ENCODE peak calls at places on chromosomes 2 and 18, in nine cellular contexts. M, D, W, U, L, K, F, V and O are unnamed samples.

GRCh38 chr18:11366410-11366809 is 217.0 kb upstream of the PIEZO2 start:
- DNase-seq in M (no peak), D (no peak), W (no peak), U (peak; percentile 81), L (no peak), K (no peak), F (no peak), V (no peak), O (no peak)

GRCh38 chr2:207087046-207087902 is 78.5 kb downstream of the KLF7 start:
- DNase-seq in M (no peak), D (no peak), W (no peak), U (no peak), L (no peak), K (no peak), F (no peak), V (no peak), O (no peak)

GRCh38 chr2:44098050-44098449 is 70.6 kb upstream of the PPM1B start:
- DNase-seq in M (no peak), D (no peak), W (no peak), U (no peak), L (no peak), K (no peak), F (no peak), V (no peak), O (no peak)

GRCh38 chr2:6181525-6182270 is 489.5 kb downstream of the SOX11 start:
- DNase-seq in M (no peak), D (no peak), W (peak; percentile 59), U (no peak), L (no peak), K (no peak), F (peak; percentile 28), V (no peak), O (no peak)

GRCh38 chr2:12151716-12152115 is 405.3 kb downstream of the LPIN1 start:
- DNase-seq in M (no peak), D (no peak), W (no peak), U (no peak), L (no peak), K (no peak), F (no peak), V (no peak), O (no peak)

GRCh38 chr2:122528958-122529670 is 773.7 kb downstream of the TSN start:
- DNase-seq in M (no peak), D (no peak), W (peak; percentile 16), U (no peak), L (no peak), K (no peak), F (no peak), V (no peak), O (no peak)

GRCh38 chr2:160658851-160659250 is 165.2 kb upstream of the RBMS1 start:
- DNase-seq in M (no peak), D (no peak), W (no peak), U (no peak), L (no peak), K (no peak), F (no peak), V (no peak), O (no peak)

GRCh38 chr2:28975671-28976070 is 5.4 kb upstream of the TOGARAM2 start:
- DNase-seq in M (no peak), D (no peak), W (no peak), U (no peak), L (no peak), K (no peak), F (no peak), V (no peak), O (no peak)

GRCh38 chr2:169716938-169717690 is 16.5 kb upstream of the KLHL23 start:
- DNase-seq in M (no peak), D (no peak), W (no peak), U (no peak), L (no peak), K (no peak), F (no peak), V (peak; percentile 56), O (no peak)

GRCh38 chr2:174970092-174970491 is 35.1 kb downstream of the CHN1 start:
- DNase-seq in M (no peak), D (no peak), W (no peak), U (no peak), L (no peak), K (no peak), F (no peak), V (no peak), O (no peak)

GRCh38 chr2:174972924-174973323 is 32.3 kb downstream of the CHN1 start:
- DNase-seq in M (no peak), D (no peak), W (peak; percentile 80), U (no peak), L (peak; percentile 16), K (no peak), F (no peak), V (no peak), O (no peak)

GRCh38 chr2:174977364-174977763 is 27.8 kb downstream of the CHN1 start:
- DNase-seq in M (no peak), D (peak; percentile 13), W (no peak), U (no peak), L (no peak), K (no peak), F (no peak), V (no peak), O (no peak)

GRCh38 chr2:174971868-174972781 is 33.1 kb downstream of the CHN1 start:
- DNase-seq in M (no peak), D (no peak), W (peak; percentile 82), U (no peak), L (peak; percentile 41), K (no peak), F (peak; percentile 54), V (no peak), O (no peak)

GRCh38 chr2:174974131-174974530 is 31.1 kb downstream of the CHN1 start:
- DNase-seq in M (no peak), D (no peak), W (no peak), U (no peak), L (no peak), K (no peak), F (no peak), V (no peak), O (no peak)
- TF ChIP-seq CTCF in M (no peak), D (no peak), W (no peak), U (no peak), L (no peak), K (no peak), F (no peak), V (no peak), O (no peak)

DNA sequence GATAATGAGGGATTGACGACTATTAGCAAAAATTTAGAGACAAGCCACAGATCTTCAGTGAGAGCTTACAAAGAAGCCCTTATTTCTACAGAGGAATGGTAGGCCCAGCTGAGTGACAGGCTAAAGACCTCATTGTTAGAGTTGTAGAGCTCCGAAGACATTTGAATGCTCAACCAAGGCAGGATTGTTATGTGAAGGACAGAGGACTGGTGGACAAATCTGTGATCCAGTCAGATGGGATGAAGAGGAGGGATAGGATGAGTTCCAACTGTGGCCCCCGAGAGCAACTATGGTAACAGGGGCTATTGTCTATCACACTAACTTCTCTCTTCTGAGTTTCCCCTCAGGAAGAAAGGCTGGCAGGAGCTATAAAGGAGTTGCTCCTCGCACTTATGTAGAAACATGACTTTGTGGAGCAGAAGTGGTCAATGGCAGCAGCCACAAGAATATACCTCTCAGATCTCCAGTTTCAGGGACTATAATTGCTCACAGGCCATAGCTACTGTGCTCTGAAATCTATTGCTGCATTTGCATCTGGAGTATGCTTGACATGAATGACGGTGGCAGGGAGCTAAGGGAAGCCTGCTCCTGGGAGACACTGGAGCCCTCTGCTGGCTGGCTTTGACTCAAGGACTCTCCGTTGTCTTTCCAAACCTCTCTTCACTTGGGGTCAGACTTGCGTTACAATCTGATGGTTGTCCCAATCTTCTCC is 50.3 kb upstream of the GREB1L start:
- DNase-seq in M (peak; percentile 24), D (peak; percentile 71), W (peak; percentile 77), U (peak; percentile 81), L (peak; percentile 20), K (peak; percentile 75), F (no peak), V (no peak), O (no peak)
- TF ChIP-seq CTCF in M (no peak), D (peak; percentile 97), W (peak; percentile 90), U (peak; percentile 83), L (peak; percentile 42), K (peak; percentile 79), F (peak; percentile 83), V (no peak), O (peak; percentile 82)

GRCh38 chr2:96116879-96117533 is 635 bp upstream of the ADRA2B start:
- DNase-seq in M (no peak), D (no peak), W (no peak), U (peak; percentile 87), L (peak; percentile 85), K (peak; percentile 62), F (no peak), V (peak; percentile 60), O (no peak)
- TF ChIP-seq CTCF in M (peak; percentile 1), D (peak; percentile 19), W (peak; percentile 25), U (peak; percentile 60), L (peak; percentile 97), K (peak; percentile 80), F (no peak), V (peak; percentile 93), O (peak; percentile 76)

GRCh38 chr2:62344472-62344871 is 148.6 kb downstream of the B3GNT2 start:
- DNase-seq in M (no peak), D (no peak), W (no peak), U (no peak), L (no peak), K (no peak), F (peak; percentile 80), V (no peak), O (peak; percentile 75)
- TF ChIP-seq CTCF in M (no peak), D (no peak), W (no peak), U (no peak), L (no peak), K (no peak), F (no peak), V (no peak), O (no peak)

GRCh38 chr2:73811878-73812277 is 16.9 kb upstream of the STAMBP start:
- DNase-seq in M (no peak), D (no peak), W (no peak), U (no peak), L (no peak), K (no peak), F (no peak), V (no peak), O (no peak)

GRCh38 chr2:73818296-73818695 is 10.5 kb upstream of the STAMBP start:
- DNase-seq in M (no peak), D (no peak), W (no peak), U (no peak), L (no peak), K (no peak), F (no peak), V (no peak), O (no peak)

DNA sequence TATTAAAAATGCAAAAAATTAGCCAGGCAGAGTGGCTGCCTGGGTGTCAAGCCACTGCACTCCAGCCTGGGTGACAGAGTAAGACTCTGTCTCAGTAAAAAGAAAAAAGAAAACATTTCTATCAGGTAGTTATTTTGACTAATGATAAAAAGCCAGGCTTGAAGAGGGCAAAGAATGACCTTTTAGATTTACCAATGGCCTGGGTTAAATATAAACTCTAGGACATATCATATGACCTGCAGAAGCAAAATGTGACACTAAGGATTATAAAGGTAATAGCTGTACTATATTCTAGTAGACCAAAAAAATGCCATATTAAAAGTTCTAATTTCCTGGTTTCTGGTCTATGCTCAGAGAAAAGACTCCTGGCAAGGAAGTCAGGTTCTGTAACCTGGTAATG is 16.1 kb upstream of the STAMBP start:
- DNase-seq in M (no peak), D (no peak), W (no peak), U (no peak), L (no peak), K (no peak), F (no peak), V (no peak), O (no peak)
- TF ChIP-seq CTCF in M (no peak), D (no peak), W (no peak), U (no peak), L (no peak), K (no peak), F (no peak), V (no peak), O (no peak)

GRCh38 chr2:149312039-149312438 is 18.3 kb upstream of the LYPD6 start:
- DNase-seq in M (no peak), D (no peak), W (no peak), U (no peak), L (no peak), K (no peak), F (no peak), V (no peak), O (no peak)
- TF ChIP-seq CTCF in M (no peak), D (no peak), W (no peak), U (no peak), L (no peak), K (no peak), F (no peak), V (no peak), O (no peak)